ENCODE peak calls at places on chromosomes 12 and 14, in four cellular contexts. A, S, J and M are unnamed samples.

GRCh38 chr12:39047539-39048078 is 142.2 kb upstream of the CPNE8 start:
- DNase-seq in S (no peak), A (no peak), J (no peak), M (no peak)

GRCh38 chr12:94704452-94704871 is 54.1 kb upstream of the TMCC3 start:
- DNase-seq in J (peak), A (peak), S (peak), M (peak)

GRCh38 chr14:104107101-104107581 is 21.6 kb downstream of the ASPG start:
- DNase-seq in A (no peak), S (no peak), J (no peak), M (peak)

GRCh38 chr14:68528031-68528687 is 264.7 kb downstream of the ZFP36L1 start:
- DNase-seq in S (no peak), A (no peak), J (no peak), M (no peak)

GRCh38 chr12:94561943-94562411 is 88.4 kb downstream of the TMCC3 start:
- DNase-seq in S (peak), J (no peak), A (peak), M (no peak)

GRCh38 chr12:48001426-48002178 is 2.7 kb downstream of the COL2A1 start:
- DNase-seq in S (peak), J (peak), A (peak), M (peak)

GRCh38 chr12:54306925-54307731 is 6.3 kb upstream of the NFE2 start:
- DNase-seq in J (peak), S (peak), A (peak), M (peak)

GRCh38 chr12:52604859-52605258 is 3.6 kb upstream of the KRT72 start:
- DNase-seq in J (no peak), A (no peak), S (no peak), M (no peak)

GRCh38 chr14:76500480-76500879 is 124.5 kb downstream of the ESRRB start:
- DNase-seq in S (no peak), A (no peak), J (no peak), M (no peak)

GRCh38 chr12:25427328-25428249 is 125.5 kb downstream of the LMNTD1 start:
- DNase-seq in J (no peak), S (peak), A (no peak), M (peak)

GRCh38 chr12:121252712-121253345 is 42.9 kb downstream of the P2RX4 start:
- DNase-seq in S (peak), J (no peak), A (no peak), M (no peak)

GRCh38 chr12:107356266-107356936 is 263.1 kb upstream of the CRY1 start:
- DNase-seq in J (peak), A (no peak), S (peak), M (peak)

GRCh38 chr12:56980268-56980667 is 22.9 kb upstream of the RDH16 start:
- DNase-seq in J (no peak), S (no peak), A (no peak), M (no peak)

GRCh38 chr12:46049665-46050064 is 59.3 kb upstream of the SCAF11 start:
- DNase-seq in J (peak), A (no peak), S (peak), M (no peak)
- TF ChIP-seq CTCF in J (no peak), A (no peak), S (peak), M (no peak)

DNA sequence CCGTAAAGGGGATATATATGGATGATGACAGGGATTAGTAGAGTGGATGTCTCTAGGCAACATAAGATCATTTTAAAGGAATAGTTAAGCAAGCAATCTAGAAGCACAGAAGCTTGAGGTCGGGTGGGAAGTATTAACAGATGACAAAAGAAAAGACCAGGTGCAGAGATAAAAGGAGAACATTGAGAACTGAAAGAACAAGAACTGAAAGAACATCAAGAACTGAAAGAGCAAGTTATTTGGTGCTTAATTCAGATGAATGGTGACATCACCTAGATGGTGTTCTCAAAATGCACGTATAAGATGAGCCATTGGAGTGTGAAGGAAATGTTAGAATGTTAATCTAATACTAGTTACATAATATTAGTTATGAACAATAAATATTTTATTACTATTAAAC is 224.0 kb upstream of the PDE3A start:
- DNase-seq in A (no peak), S (no peak), J (no peak), M (no peak)
- H3K4me3 ChIP-seq in A (no peak), S (no peak), J (no peak), M (no peak)

GRCh38 chr12:106106129-106106566 is 32.6 kb downstream of the NUAK1 start:
- DNase-seq in J (peak), S (no peak), A (peak), M (no peak)
- H3K27ac ChIP-seq in J (peak), S (no peak), A (peak), M (no peak)

DNA sequence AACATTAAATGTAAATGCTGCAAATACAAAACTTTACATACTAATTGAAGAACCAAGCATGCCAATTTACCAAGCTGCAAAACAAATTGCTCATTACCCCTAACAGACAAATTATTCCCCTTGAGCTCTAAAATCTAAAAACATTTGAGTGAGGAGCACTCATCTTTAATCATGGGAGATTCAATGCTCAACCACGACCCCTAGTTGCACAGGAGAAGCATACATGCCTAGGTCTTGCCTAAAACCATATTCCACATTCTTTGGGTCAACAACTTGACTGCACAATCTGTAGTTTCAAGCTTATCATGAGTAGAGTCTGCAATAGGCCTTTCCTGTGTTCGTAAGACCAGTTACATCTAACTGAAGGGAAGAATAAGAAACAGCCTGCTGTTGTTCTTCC is 69.7 kb downstream of the MGAT4C start:
- DNase-seq in J (peak), A (no peak), S (peak), M (no peak)
- TF ChIP-seq CTCF in J (peak), A (no peak), S (peak), M (peak)

DNA sequence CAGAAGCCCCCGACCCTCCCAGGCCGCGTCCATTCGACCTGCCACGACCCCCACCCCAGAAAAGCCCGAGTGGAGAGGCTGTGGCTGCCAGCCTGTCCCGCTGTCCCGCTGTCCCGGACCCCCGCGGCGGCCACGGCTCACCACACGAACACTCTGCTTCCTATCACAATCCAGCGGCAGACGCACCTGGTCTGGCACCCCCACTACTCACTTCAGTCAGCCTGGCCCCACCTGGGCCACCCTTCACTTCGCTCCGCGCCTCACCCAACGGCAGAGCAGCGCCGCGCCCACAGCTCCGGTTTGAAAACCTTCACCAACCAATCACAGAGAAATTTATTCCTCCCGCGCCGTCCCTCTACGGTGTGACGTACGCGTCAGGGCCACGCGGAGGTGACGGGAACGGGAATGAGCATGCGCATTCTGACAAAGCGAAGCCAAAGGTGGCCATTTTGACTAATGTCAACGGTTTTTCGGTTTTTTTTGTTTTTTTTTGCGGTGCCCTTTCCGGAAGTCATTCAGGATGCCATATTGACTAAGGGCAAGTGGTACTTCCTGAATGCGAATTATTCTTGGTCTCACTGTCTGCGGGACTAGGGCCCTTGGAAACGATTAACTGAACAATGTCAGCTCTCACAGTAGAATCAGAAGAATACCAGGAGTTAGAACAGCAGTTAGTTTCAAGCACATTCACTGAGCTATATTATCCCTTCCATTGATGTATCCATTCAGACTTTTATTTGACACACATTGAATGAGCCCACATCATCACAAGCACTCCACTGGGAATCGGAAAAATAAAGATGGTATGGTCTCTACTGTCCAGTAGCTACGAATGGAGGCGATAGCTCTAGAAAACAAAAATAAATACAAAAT is at the start of gene RACGAP1:
- DNase-seq in S (peak), A (peak), J (peak), M (peak)
- H3K4me3 ChIP-seq in S (peak), A (peak), J (peak), M (peak)

DNA sequence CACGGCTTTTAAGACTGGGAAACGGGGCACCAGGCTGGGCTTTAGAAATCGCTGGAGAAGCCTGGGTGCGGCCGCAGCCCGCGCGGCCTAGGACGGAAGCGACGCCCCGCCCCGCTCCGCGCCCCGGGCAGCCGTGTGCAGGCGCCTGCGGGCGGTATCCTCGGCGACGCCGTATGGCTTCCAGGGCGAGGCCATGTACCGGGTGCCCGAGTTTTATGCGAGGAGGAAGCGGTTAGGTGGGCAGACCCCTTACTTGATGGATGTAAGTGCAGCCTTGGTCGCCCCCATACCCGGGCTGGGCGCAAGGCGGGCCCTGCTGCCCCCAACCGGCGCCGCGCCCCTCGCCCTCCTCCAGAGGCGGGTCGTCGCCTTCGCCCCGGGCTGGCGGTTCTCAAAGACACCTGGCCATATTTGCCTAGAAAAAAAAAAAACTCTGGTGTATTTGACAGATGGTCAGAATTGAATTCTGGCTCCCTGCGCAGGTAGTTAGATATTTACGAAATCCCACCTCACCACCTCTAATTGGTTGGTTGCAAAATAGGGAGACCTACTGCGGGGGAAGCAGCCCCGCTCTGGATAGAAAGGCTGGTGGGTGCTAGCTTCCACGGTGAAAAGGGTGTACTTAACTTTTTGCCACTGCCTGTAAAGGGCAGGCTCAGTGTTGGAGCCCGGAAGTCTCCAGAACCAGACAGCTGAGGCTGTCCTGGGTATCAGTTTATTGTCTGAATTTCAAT is at the start of gene PPP1R36:
- DNase-seq in A (no peak), S (no peak), J (no peak), M (peak)
- H3K27ac ChIP-seq in A (no peak), S (no peak), J (no peak), M (no peak)

DNA sequence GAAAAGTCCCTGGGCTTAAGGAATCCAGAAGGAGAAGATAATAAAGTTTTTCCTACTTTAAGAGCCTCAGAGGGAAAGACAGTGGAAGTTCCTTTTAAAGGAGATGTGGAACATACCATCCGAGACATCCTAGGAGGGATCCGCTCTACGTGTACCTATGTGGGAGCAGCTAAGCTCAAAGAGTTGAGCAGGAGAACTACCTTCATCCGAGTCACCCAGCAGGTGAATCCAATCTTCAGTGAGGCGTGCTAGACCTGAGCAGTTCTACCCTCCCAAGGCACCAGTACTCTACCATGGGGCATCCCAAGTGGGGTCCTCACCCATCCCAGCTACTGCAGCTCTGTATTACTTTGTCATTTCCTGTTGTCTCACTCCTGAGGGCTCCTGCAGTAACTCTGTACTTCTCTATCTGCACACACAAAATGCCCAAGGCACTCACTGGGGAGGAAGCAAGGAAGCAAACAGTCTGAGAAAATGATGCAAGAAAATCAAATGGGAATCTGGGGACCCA is 3.8 kb downstream of the TINF2 start:
- DNase-seq in A (no peak), S (no peak), J (no peak), M (no peak)
- TF ChIP-seq CTCF in A (no peak), S (no peak), J (no peak), M (no peak)